ENCODE peak calls at places on chromosomes 16 and 17, in eight cellular contexts. A, Y, M, R, L, E, J and B are unnamed samples.

GRCh38 chr17:8662076-8662831 is 31.7 kb upstream of the MYH10 start:
- DNase-seq in A (no peak), J (no peak), R (no peak), Y (no peak), E (no peak), L (no peak), M (no peak), B (no peak)

GRCh38 chr17:71361691-71362450 is 758.9 kb upstream of the SOX9 start:
- DNase-seq in J (no peak), M (no peak), R (no peak), Y (no peak), A (no peak), L (no peak), E (no peak), B (no peak)

GRCh38 chr17:36742267-36743000 is 141.1 kb downstream of the MRM1 start:
- DNase-seq in Y (no peak), L (no peak), M (no peak), R (no peak), J (no peak), E (no peak), A (no peak), B (no peak)

GRCh38 chr17:10875411-10875810 is 37.5 kb upstream of the PIRT start:
- DNase-seq in J (no peak), Y (no peak), M (peak), L (peak), R (no peak), E (peak), A (peak), B (no peak)

GRCh38 chr16:10664720-10665126 is 30.0 kb downstream of the TEKT5 start:
- DNase-seq in L (no peak), J (no peak), Y (no peak), E (no peak), M (no peak), R (no peak), A (no peak), B (no peak)

GRCh38 chr17:65914784-65915342 is 277.1 kb downstream of the CEP112 start:
- DNase-seq in M (no peak), R (no peak), L (peak), A (no peak), E (peak), Y (no peak), J (peak), B (no peak)

GRCh38 chr16:81471882-81472281 is 27.3 kb downstream of the CMIP start:
- DNase-seq in M (no peak), E (no peak), Y (no peak), A (no peak), L (no peak), R (no peak), J (no peak), B (no peak)

GRCh38 chr17:29929006-29929543 is 953 bp downstream of the SSH2 start:
- DNase-seq in E (peak), Y (no peak), M (peak), A (peak), R (no peak), J (no peak), L (no peak), B (no peak)

GRCh38 chr17:58660621-58661020 is 31.2 kb downstream of the TEX14 start:
- DNase-seq in L (no peak), R (no peak), E (no peak), A (no peak), M (no peak), J (no peak), Y (no peak), B (no peak)

GRCh38 chr17:46842835-46843234 is 8.5 kb upstream of the WNT9B start:
- DNase-seq in J (no peak), E (peak), R (no peak), Y (no peak), A (no peak), L (no peak), M (peak), B (no peak)

GRCh38 chr17:63487014-63487339 is 10.1 kb downstream of the ACE start:
- DNase-seq in A (no peak), M (no peak), E (no peak), Y (no peak), J (no peak), L (no peak), R (no peak), B (no peak)

GRCh38 chr17:7045492-7046126 is 1.7 kb upstream of the SLC16A11 start:
- DNase-seq in Y (no peak), R (no peak), J (no peak), L (peak), M (peak), E (peak), A (peak), B (no peak)
- TF ChIP-seq CTCF in Y (peak), R (peak), J (peak), L (peak), M (peak), E (peak), A (peak), B (peak)

GRCh38 chr17:75679706-75680201 is 12.6 kb downstream of the SAP30BP start:
- DNase-seq in R (no peak), E (peak), A (no peak), L (no peak), Y (no peak), M (no peak), J (no peak), B (no peak)
- TF ChIP-seq CTCF in R (no peak), E (peak), A (peak), L (no peak), Y (no peak), M (no peak), J (no peak), B (no peak)

GRCh38 chr16:73062640-73063283 is 14.8 kb upstream of the ZFHX3 start:
- DNase-seq in A (no peak), M (no peak), Y (no peak), L (no peak), E (no peak), R (no peak), J (no peak), B (no peak)
- TF ChIP-seq CTCF in A (no peak), M (no peak), Y (no peak), L (no peak), E (no peak), R (no peak), J (no peak), B (no peak)

GRCh38 chr16:2973081-2973480 is 3.9 kb downstream of the PAQR4 start:
- DNase-seq in R (no peak), A (no peak), L (no peak), E (no peak), Y (no peak), M (no peak), J (no peak), B (no peak)

GRCh38 chr16:2974319-2975056 is 5.3 kb downstream of the PAQR4 start:
- DNase-seq in E (no peak), A (no peak), J (no peak), M (no peak), L (no peak), Y (no peak), R (no peak), B (no peak)

GRCh38 chr16:2975161-2975795 is 5.0 kb downstream of the PKMYT1 start:
- DNase-seq in E (no peak), J (no peak), Y (no peak), M (no peak), R (no peak), L (no peak), A (no peak), B (no peak)

GRCh38 chr16:2971985-2972784 is 3.0 kb downstream of the PAQR4 start:
- DNase-seq in E (no peak), L (no peak), J (no peak), Y (no peak), R (no peak), M (no peak), A (no peak), B (no peak)

DNA sequence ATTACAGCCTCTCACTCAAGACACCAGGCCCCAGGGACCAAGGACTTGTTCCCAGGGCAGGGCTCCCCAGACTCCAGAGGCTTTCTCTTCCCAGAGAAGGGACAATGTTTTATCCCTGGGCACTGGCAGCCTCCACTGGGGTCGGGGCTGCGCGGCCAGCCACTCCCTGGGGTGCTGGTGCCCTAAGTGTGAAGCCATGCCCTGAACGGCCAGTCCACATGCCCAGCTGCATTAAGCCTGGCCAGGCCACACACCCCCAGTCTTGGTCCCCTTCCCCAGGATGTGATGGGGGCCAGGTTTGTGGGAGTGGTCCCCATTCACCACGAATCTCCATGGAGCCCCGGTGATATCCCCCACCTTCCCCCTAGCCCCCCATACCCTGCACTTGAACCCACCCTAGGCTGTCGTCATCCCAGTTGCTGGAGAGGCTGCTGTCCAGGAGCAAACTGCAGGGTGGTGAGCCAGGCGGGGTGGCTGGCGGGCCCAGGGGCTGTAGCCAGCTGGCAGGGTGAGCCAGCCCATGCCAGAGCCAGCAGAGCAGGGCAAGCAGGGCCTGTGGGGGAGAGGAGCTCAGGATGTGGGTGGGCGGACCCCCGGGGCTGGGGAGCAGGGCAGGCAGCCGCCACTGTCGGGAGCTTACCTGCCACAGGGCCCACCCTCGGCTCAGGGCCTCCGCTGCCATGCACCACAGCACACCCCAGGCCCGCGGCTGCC is 4.6 kb downstream of the PAQR4 start:
- DNase-seq in R (no peak), L (no peak), A (no peak), E (no peak), M (no peak), J (no peak), Y (no peak), B (no peak)
- TF ChIP-seq CTCF in R (no peak), L (no peak), A (no peak), E (no peak), M (no peak), J (no peak), Y (no peak), B (no peak)

GRCh38 chr16:14559809-14560227 is 70.2 kb downstream of the PARN start:
- DNase-seq in M (no peak), L (no peak), J (no peak), R (no peak), E (no peak), Y (no peak), A (no peak), B (no peak)
- TF ChIP-seq CTCF in M (no peak), L (no peak), J (no peak), R (no peak), E (no peak), Y (no peak), A (no peak), B (no peak)

GRCh38 chr17:79126139-79126538 is 51.5 kb downstream of the ENGASE start:
- DNase-seq in J (no peak), L (no peak), A (no peak), R (no peak), E (peak), Y (no peak), M (no peak), B (no peak)
- TF ChIP-seq CTCF in J (no peak), L (no peak), A (peak), R (peak), E (peak), Y (no peak), M (peak), B (no peak)